ENCODE peak calls at places on chromosomes 13 and 19, in six cellular contexts. W is hypothalamus; K is fibroblast of mammary gland; V is effector memory CD4-positive, alpha-beta T cell; F is progenitor cell of endocrine pancreas; N is left colon. S is an unnamed sample.

GRCh38 chr13:80084086-80084676 is 256.7 kb downstream of the SPRY2 start:
- DNase-seq in F (no peak), W (no peak), N (no peak), V (no peak), K (peak), S (peak)

GRCh38 chr19:41930926-41931592 is 2.8 kb upstream of the ERFL start:
- DNase-seq in F (no peak), K (no peak), V (no peak), N (no peak), W (no peak), S (no peak)

GRCh38 chr13:113951246-113951999 is 22.5 kb downstream of the C13orf46 start:
- DNase-seq in F (no peak), W (peak), V (peak), K (peak), N (peak), S (peak)

GRCh38 chr13:107203146-107203847 is 635.4 kb upstream of the ARGLU1 start:
- DNase-seq in V (no peak), F (no peak), K (peak), W (no peak), N (no peak), S (no peak)

GRCh38 chr13:31038834-31039552 is 106.5 kb downstream of the TEX26 start:
- DNase-seq in N (no peak), F (no peak), K (peak), V (no peak), W (no peak), S (no peak)

GRCh38 chr19:52212572-52213255 is 22.9 kb downstream of the PPP2R1A start:
- DNase-seq in F (no peak), V (no peak), K (no peak), W (no peak), N (no peak), S (no peak)

GRCh38 chr13:93861818-93862217 is 617.7 kb downstream of the DCT start:
- DNase-seq in N (no peak), K (peak), V (no peak), F (no peak), W (no peak), S (peak)

GRCh38 chr13:104011505-104012270 is 945.5 kb upstream of the SLC10A2 start:
- DNase-seq in W (no peak), F (no peak), V (no peak), N (no peak), K (no peak), S (no peak)

GRCh38 chr13:49935171-49936084 is 712 bp downstream of the SPRYD7 start:
- DNase-seq in F (no peak), W (peak), N (no peak), V (no peak), K (peak), S (peak)

GRCh38 chr19:33758541-33759013 is 38.1 kb upstream of the KCTD15 start:
- DNase-seq in F (no peak), K (no peak), N (no peak), V (no peak), W (no peak), S (no peak)

GRCh38 chr19:4553775-4554174 is 5.7 kb downstream of the SEMA6B start:
- DNase-seq in W (no peak), N (no peak), V (no peak), K (no peak), F (no peak), S (no peak)

GRCh38 chr19:43464089-43464775 is 1.2 kb downstream of the LYPD3 start:
- DNase-seq in N (peak), K (no peak), W (peak), F (peak), V (no peak), S (no peak)

GRCh38 chr13:62879071-62879470 is 1463.4 kb upstream of the PCDH20 start:
- DNase-seq in N (no peak), K (peak), W (no peak), V (no peak), F (no peak), S (no peak)

GRCh38 chr19:55541091-55541490 is 4.2 kb upstream of the SBK2 start:
- DNase-seq in N (no peak), V (no peak), F (no peak), K (no peak), W (no peak), S (peak)

GRCh38 chr13:90205911-90206310 is 1141.6 kb upstream of the MIR17HG start:
- DNase-seq in V (no peak), F (no peak), K (no peak), W (no peak), N (no peak), S (no peak)

GRCh38 chr13:52804202-52804641 is 44.2 kb downstream of the PCDH8 start:
- DNase-seq in N (no peak), V (no peak), W (no peak), F (no peak), K (no peak), S (no peak)

GRCh38 chr19:480016-480855 is 16.1 kb upstream of the MADCAM1 start:
- DNase-seq in K (peak), W (no peak), F (peak), V (no peak), N (peak), S (peak)

GRCh38 chr13:23750383-23751121 is 138.6 kb downstream of the MIPEP start:
- DNase-seq in K (peak), F (no peak), W (no peak), V (no peak), N (no peak), S (no peak)

S was measured in AG20443.